ENCODE peak calls at places on chromosomes 12 and 14, in five cellular contexts. One of them, this sample, is unnamed.

GRCh38 chr14:64728106-64728505 is 23.9 kb downstream of the PLEKHG3 start:
- DNase-seq in IMR-90: no peak
- DNase-seq in hepatocyte: no peak
- DNase-seq in fibroblast of lung: no peak
- DNase-seq in endothelial cell of umbilical vein: no peak
- DNase-seq in this sample: no peak

GRCh38 chr12:85630851-85631250 is 205.4 kb downstream of the RASSF9 start:
- DNase-seq in hepatocyte: no peak
- DNase-seq in endothelial cell of umbilical vein: no peak
- DNase-seq in fibroblast of lung: no peak
- DNase-seq in IMR-90: peak; percentile 4
- DNase-seq in this sample: no peak

GRCh38 chr14:101087614-101088394 is 184.3 kb upstream of the RTL1 start:
- DNase-seq in IMR-90: no peak
- DNase-seq in endothelial cell of umbilical vein: no peak
- DNase-seq in hepatocyte: no peak
- DNase-seq in fibroblast of lung: peak; percentile 48
- DNase-seq in this sample: no peak

GRCh38 chr14:73674986-73675385 is 30.2 kb downstream of the DNAL1 start:
- DNase-seq in hepatocyte: no peak
- DNase-seq in fibroblast of lung: no peak
- DNase-seq in endothelial cell of umbilical vein: no peak
- DNase-seq in IMR-90: no peak
- DNase-seq in this sample: no peak

GRCh38 chr14:77707355-77707723 is 484 bp downstream of the ALKBH1 start:
- DNase-seq in IMR-90: peak; percentile 63
- DNase-seq in endothelial cell of umbilical vein: peak; percentile 49
- DNase-seq in fibroblast of lung: peak; percentile 35
- DNase-seq in hepatocyte: peak; percentile 60
- DNase-seq in this sample: peak; percentile 36

GRCh38 chr14:32345311-32345771 is 16.2 kb downstream of the AKAP6 start:
- DNase-seq in fibroblast of lung: peak; percentile 53
- DNase-seq in hepatocyte: peak; percentile 35
- DNase-seq in IMR-90: peak; percentile 25
- DNase-seq in endothelial cell of umbilical vein: peak; percentile 16
- DNase-seq in this sample: no peak

GRCh38 chr12:67621112-67621511 is 27.4 kb upstream of the DYRK2 start:
- DNase-seq in IMR-90: no peak
- DNase-seq in fibroblast of lung: no peak
- DNase-seq in hepatocyte: no peak
- DNase-seq in endothelial cell of umbilical vein: no peak
- DNase-seq in this sample: no peak

GRCh38 chr12:82648510-82648909 is 38.2 kb upstream of the TMTC2 start:
- DNase-seq in IMR-90: no peak
- DNase-seq in fibroblast of lung: no peak
- DNase-seq in hepatocyte: no peak
- DNase-seq in endothelial cell of umbilical vein: no peak
- DNase-seq in this sample: no peak

GRCh38 chr12:53785161-53785560 is 33.4 kb upstream of the CISTR start:
- DNase-seq in IMR-90: no peak
- DNase-seq in hepatocyte: no peak
- DNase-seq in endothelial cell of umbilical vein: no peak
- DNase-seq in fibroblast of lung: no peak
- DNase-seq in this sample: no peak

GRCh38 chr14:77580477-77580876 is 36.0 kb downstream of the SPTLC2 start:
- DNase-seq in hepatocyte: no peak
- DNase-seq in IMR-90: no peak
- DNase-seq in endothelial cell of umbilical vein: no peak
- DNase-seq in fibroblast of lung: peak; percentile 32
- DNase-seq in this sample: no peak

GRCh38 chr12:85733441-85733840 is 102.8 kb downstream of the RASSF9 start:
- DNase-seq in hepatocyte: peak; percentile 7
- DNase-seq in IMR-90: peak; percentile 10
- DNase-seq in endothelial cell of umbilical vein: peak; percentile 84
- DNase-seq in fibroblast of lung: peak; percentile 47
- DNase-seq in this sample: no peak

GRCh38 chr14:21077672-21078071 is 7.6 kb downstream of the ARHGEF40 start:
- DNase-seq in hepatocyte: no peak
- DNase-seq in fibroblast of lung: no peak
- DNase-seq in IMR-90: no peak
- DNase-seq in endothelial cell of umbilical vein: no peak
- DNase-seq in this sample: no peak

GRCh38 chr12:38053655-38054464 is 262.7 kb upstream of the ALG10B start:
- DNase-seq in fibroblast of lung: no peak
- DNase-seq in IMR-90: no peak
- DNase-seq in endothelial cell of umbilical vein: no peak
- DNase-seq in hepatocyte: no peak
- DNase-seq in this sample: peak; percentile 82

GRCh38 chr14:100980823-100981222 is 77.3 kb upstream of the RTL1 start:
- DNase-seq in IMR-90: no peak
- DNase-seq in fibroblast of lung: no peak
- DNase-seq in hepatocyte: no peak
- DNase-seq in endothelial cell of umbilical vein: no peak
- DNase-seq in this sample: no peak

GRCh38 chr14:77342726-77343397 is 22.0 kb downstream of the GSTZ1 start:
- DNase-seq in hepatocyte: no peak
- DNase-seq in endothelial cell of umbilical vein: no peak
- DNase-seq in fibroblast of lung: peak; percentile 15
- DNase-seq in IMR-90: peak; percentile 46
- DNase-seq in this sample: no peak

GRCh38 chr12:103769240-103769945 is 71.6 kb downstream of the NT5DC3 start:
- DNase-seq in fibroblast of lung: no peak
- DNase-seq in hepatocyte: no peak
- DNase-seq in IMR-90: no peak
- DNase-seq in endothelial cell of umbilical vein: no peak
- DNase-seq in this sample: no peak

GRCh38 chr12:121916719-121917118 is 1.7 kb upstream of the CFAP251 start:
- DNase-seq in IMR-90: peak; percentile 67
- DNase-seq in endothelial cell of umbilical vein: peak; percentile 22
- DNase-seq in hepatocyte: peak; percentile 61
- DNase-seq in fibroblast of lung: peak; percentile 20
- DNase-seq in this sample: no peak

GRCh38 chr12:45670339-45671065 is 59.0 kb upstream of the ARID2 start:
- DNase-seq in endothelial cell of umbilical vein: no peak
- DNase-seq in fibroblast of lung: no peak
- DNase-seq in IMR-90: no peak
- DNase-seq in hepatocyte: no peak
- DNase-seq in this sample: no peak

GRCh38 chr12:62660763-62661162 is 194.1 kb downstream of the MON2 start:
- DNase-seq in hepatocyte: no peak
- DNase-seq in IMR-90: peak; percentile 70
- DNase-seq in endothelial cell of umbilical vein: peak; percentile 84
- DNase-seq in fibroblast of lung: peak; percentile 82
- DNase-seq in this sample: peak; percentile 97

GRCh38 chr14:52031781-52032180 is 37.1 kb downstream of the NID2 start:
- DNase-seq in endothelial cell of umbilical vein: no peak
- DNase-seq in fibroblast of lung: peak; percentile 98
- DNase-seq in hepatocyte: no peak
- DNase-seq in IMR-90: peak; percentile 78
- DNase-seq in this sample: no peak

GRCh38 chr12:40226652-40227051 is 1.9 kb downstream of the LRRK2 start:
- DNase-seq in IMR-90: peak; percentile 73
- DNase-seq in endothelial cell of umbilical vein: peak; percentile 42
- DNase-seq in hepatocyte: no peak
- DNase-seq in fibroblast of lung: peak; percentile 90
- DNase-seq in this sample: no peak

GRCh38 chr12:106252056-106252455 is 4.2 kb upstream of the CKAP4 start:
- DNase-seq in fibroblast of lung: no peak
- DNase-seq in IMR-90: no peak
- DNase-seq in endothelial cell of umbilical vein: no peak
- DNase-seq in hepatocyte: no peak
- DNase-seq in this sample: no peak

GRCh38 chr12:92158711-92159534 is 13.3 kb upstream of the BTG1 start:
- DNase-seq in endothelial cell of umbilical vein: no peak
- DNase-seq in IMR-90: no peak
- DNase-seq in hepatocyte: no peak
- DNase-seq in fibroblast of lung: no peak
- DNase-seq in this sample: no peak

GRCh38 chr12:13258212-13258611 is 61.7 kb downstream of the EMP1 start:
- DNase-seq in endothelial cell of umbilical vein: peak; percentile 32
- DNase-seq in IMR-90: no peak
- DNase-seq in hepatocyte: peak; percentile 57
- DNase-seq in fibroblast of lung: no peak
- DNase-seq in this sample: no peak

GRCh38 chr12:88299567-88300101 is 157.5 kb downstream of the TMTC3 start:
- DNase-seq in fibroblast of lung: peak; percentile 99
- DNase-seq in endothelial cell of umbilical vein: peak; percentile 96
- DNase-seq in hepatocyte: peak; percentile 3
- DNase-seq in IMR-90: peak; percentile 98
- DNase-seq in this sample: peak; percentile 87

GRCh38 chr14:73753887-73754880 is 40.0 kb upstream of the PNMA1 start:
- DNase-seq in endothelial cell of umbilical vein: peak; percentile 57
- DNase-seq in IMR-90: no peak
- DNase-seq in hepatocyte: no peak
- DNase-seq in fibroblast of lung: no peak
- DNase-seq in this sample: no peak

GRCh38 chr14:56394826-56395543 is 184.6 kb upstream of the TMEM260 start:
- DNase-seq in IMR-90: no peak
- DNase-seq in fibroblast of lung: no peak
- DNase-seq in hepatocyte: no peak
- DNase-seq in endothelial cell of umbilical vein: peak; percentile 53
- DNase-seq in this sample: no peak
- H2AFZ ChIP-seq in IMR-90: no peak overlapping the region
- H2AFZ ChIP-seq in fibroblast of lung: no peak overlapping the region
- H2AFZ ChIP-seq in hepatocyte: no peak overlapping the region
- H2AFZ ChIP-seq in endothelial cell of umbilical vein: no peak overlapping the region
- H2AFZ ChIP-seq in this sample: no peak overlapping the region

GRCh38 chr12:94073441-94074051 is 74.8 kb upstream of the PLXNC1 start:
- DNase-seq in endothelial cell of umbilical vein: no peak
- DNase-seq in fibroblast of lung: no peak
- DNase-seq in IMR-90: peak; percentile 21
- DNase-seq in hepatocyte: no peak
- DNase-seq in this sample: no peak
- H2AFZ ChIP-seq in endothelial cell of umbilical vein: no peak overlapping the region
- H2AFZ ChIP-seq in fibroblast of lung: no peak overlapping the region
- H2AFZ ChIP-seq in IMR-90: peak overlapping the region; percentile 10
- H2AFZ ChIP-seq in hepatocyte: no peak overlapping the region
- H2AFZ ChIP-seq in this sample: no peak overlapping the region

GRCh38 chr14:75088153-75088552 is 18.7 kb downstream of the ZC2HC1C start:
- DNase-seq in hepatocyte: no peak
- DNase-seq in IMR-90: no peak
- DNase-seq in endothelial cell of umbilical vein: no peak
- DNase-seq in fibroblast of lung: no peak
- DNase-seq in this sample: no peak

GRCh38 chr14:75091251-75091650 is 21.8 kb downstream of the ZC2HC1C start:
- DNase-seq in hepatocyte: no peak
- DNase-seq in IMR-90: no peak
- DNase-seq in endothelial cell of umbilical vein: no peak
- DNase-seq in fibroblast of lung: no peak
- DNase-seq in this sample: no peak

GRCh38 chr14:75090353-75090752 is 20.9 kb downstream of the ZC2HC1C start:
- DNase-seq in hepatocyte: no peak
- DNase-seq in fibroblast of lung: no peak
- DNase-seq in endothelial cell of umbilical vein: peak; percentile 33
- DNase-seq in IMR-90: peak; percentile 66
- DNase-seq in this sample: no peak

GRCh38 chr14:75092698-75093097 is 23.3 kb downstream of the ZC2HC1C start:
- DNase-seq in endothelial cell of umbilical vein: no peak
- DNase-seq in IMR-90: no peak
- DNase-seq in hepatocyte: no peak
- DNase-seq in fibroblast of lung: no peak
- DNase-seq in this sample: no peak

GRCh38 chr14:75088566-75089373 is 19.3 kb downstream of the ZC2HC1C start:
- DNase-seq in hepatocyte: peak; percentile 86
- DNase-seq in fibroblast of lung: peak; percentile 36
- DNase-seq in IMR-90: peak; percentile 65
- DNase-seq in endothelial cell of umbilical vein: peak; percentile 70
- DNase-seq in this sample: peak; percentile 67
- H2AFZ ChIP-seq in hepatocyte: no peak overlapping the region
- H2AFZ ChIP-seq in fibroblast of lung: no peak overlapping the region
- H2AFZ ChIP-seq in IMR-90: no peak overlapping the region
- H2AFZ ChIP-seq in endothelial cell of umbilical vein: no peak overlapping the region
- H2AFZ ChIP-seq in this sample: no peak overlapping the region

GRCh38 chr12:119988440-119988787 is 622 bp upstream of the BICDL1 start:
- DNase-seq in fibroblast of lung: peak; percentile 60
- DNase-seq in IMR-90: peak; percentile 42
- DNase-seq in endothelial cell of umbilical vein: peak; percentile 4
- DNase-seq in hepatocyte: no peak
- DNase-seq in this sample: no peak
- H2AFZ ChIP-seq in fibroblast of lung: no peak overlapping the region
- H2AFZ ChIP-seq in IMR-90: peak overlapping the region; percentile 85
- H2AFZ ChIP-seq in endothelial cell of umbilical vein: peak overlapping the region; percentile 15
- H2AFZ ChIP-seq in hepatocyte: peak overlapping the region; percentile 60
- H2AFZ ChIP-seq in this sample: peak overlapping the region; percentile 77

DNA sequence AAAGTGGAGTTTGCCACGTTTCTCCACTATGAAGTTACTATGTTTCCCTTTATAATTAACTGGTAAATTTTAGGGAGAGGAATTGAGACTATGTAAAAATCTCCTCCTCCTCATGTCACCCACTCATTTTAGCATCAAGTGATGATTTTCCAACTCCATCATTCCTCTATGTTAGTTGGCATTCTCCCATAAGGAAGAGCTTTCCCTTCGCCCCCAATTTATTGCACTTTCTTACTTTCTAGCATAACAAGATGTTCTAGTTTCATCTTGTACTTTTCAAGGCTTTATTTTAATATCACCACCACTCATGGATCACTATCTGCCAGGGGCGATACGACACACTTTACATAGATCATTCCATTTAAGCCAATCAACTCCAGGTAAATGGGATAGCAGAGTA is 97.1 kb downstream of the RPS6KA5 start:
- DNase-seq in IMR-90: no peak
- DNase-seq in hepatocyte: no peak
- DNase-seq in endothelial cell of umbilical vein: no peak
- DNase-seq in fibroblast of lung: no peak
- DNase-seq in this sample: no peak
- H2AFZ ChIP-seq in IMR-90: no peak overlapping the region
- H2AFZ ChIP-seq in hepatocyte: no peak overlapping the region
- H2AFZ ChIP-seq in endothelial cell of umbilical vein: no peak overlapping the region
- H2AFZ ChIP-seq in fibroblast of lung: no peak overlapping the region
- H2AFZ ChIP-seq in this sample: no peak overlapping the region